ENCODE peak calls at places on chromosomes 4 and X, in ten cellular contexts. L is HEK293T; B is activated CD4-positive, alpha-beta T cell treated with anti-CD3 and anti-CD28 coated beads for 24 hours; F is stimulated activated CD4-positive, alpha-beta T cell treated with anti-CD3 and anti-CD28 coated beads, TNF-alpha, amount 100 ng/mL, for 48 hours; Z is T-helper 9 cell; X is COR-L47; E is spleen; Y is Right ventricle myocardium superior; O is hepatocyte; Q is omental fat pad. T is an unnamed sample.

GRCh38 chrX:75107863-75108509 is 48.1 kb downstream of the ABCB7 start:
- DNase-seq in Z (no peak), L (no peak), F (no peak), Q (no peak), B (no peak), E (no peak), Y (peak; percentile 35), O (no peak), X (no peak), T (no peak)

GRCh38 chrX:40964008-40964407 is 121.2 kb upstream of the USP9X start:
- DNase-seq in Q (no peak), F (no peak), E (no peak), Z (no peak), B (no peak), X (no peak), Y (no peak), L (no peak), O (no peak), T (no peak)

GRCh38 chr4:145609494-145610427 is 9.4 kb upstream of the MMAA start:
- DNase-seq in O (peak; percentile 71), Z (peak; percentile 41), B (peak; percentile 60), F (peak; percentile 38), Y (peak; percentile 56), E (no peak), Q (peak; percentile 55), X (peak; percentile 51), L (peak; percentile 53), T (peak; percentile 49)

GRCh38 chr4:164748375-164748774 is 5.6 kb upstream of the SMIM31 start:
- DNase-seq in F (no peak), Y (no peak), O (peak; percentile 40), L (no peak), Q (no peak), Z (no peak), B (no peak), X (no peak), E (no peak), T (peak; percentile 42)

GRCh38 chr4:85929926-85930325 is 429.9 kb downstream of the MAPK10 start:
- DNase-seq in F (no peak), L (no peak), X (peak; percentile 25), O (peak; percentile 40), Y (no peak), Q (no peak), Z (no peak), E (peak; percentile 72), B (no peak), T (no peak)

GRCh38 chr4:1242506-1243450 is 6.2 kb downstream of the CTBP1 start:
- DNase-seq in Y (peak; percentile 29), X (no peak), Q (no peak), E (peak; percentile 74), O (peak; percentile 2), L (no peak), F (no peak), B (no peak), Z (no peak), T (no peak)

GRCh38 chr4:72602396-72602795 is 33.4 kb upstream of the ADAMTS3 start:
- DNase-seq in L (no peak), X (no peak), Z (no peak), O (no peak), Y (no peak), E (no peak), F (no peak), B (no peak), Q (no peak), T (no peak)

GRCh38 chrX:110847334-110847733 is 51.7 kb upstream of the CHRDL1 start:
- DNase-seq in F (no peak), X (peak; percentile 40), O (peak; percentile 75), Z (no peak), Q (no peak), E (no peak), L (peak; percentile 64), B (peak; percentile 10), Y (no peak), T (peak; percentile 46)

GRCh38 chr4:53322696-53323095 is 43.2 kb downstream of the SCFD2 start:
- DNase-seq in X (no peak), L (no peak), Z (no peak), O (no peak), Q (no peak), E (no peak), Y (no peak), B (no peak), F (no peak), T (no peak)

GRCh38 chrX:38341442-38341841 is 11.0 kb upstream of the OTC start:
- DNase-seq in Q (no peak), L (peak; percentile 14), F (no peak), Y (no peak), B (no peak), X (no peak), O (no peak), E (no peak), Z (no peak), T (no peak)

GRCh38 chr4:76897522-76898384 is at the start of gene SOWAHB:
- DNase-seq in Z (peak; percentile 19), L (no peak), B (no peak), X (peak; percentile 45), E (no peak), Q (no peak), F (no peak), Y (peak; percentile 41), O (peak; percentile 90), T (peak; percentile 67)

GRCh38 chr4:130026185-130026584 is 930.2 kb downstream of the C4orf33 start:
- DNase-seq in O (no peak), Q (no peak), L (no peak), Y (no peak), F (no peak), Z (no peak), X (peak; percentile 87), B (no peak), E (no peak), T (no peak)

GRCh38 chrX:74249963-74250362 is 54.0 kb upstream of the ZCCHC13 start:
- DNase-seq in L (peak; percentile 22), E (no peak), F (no peak), Q (no peak), X (no peak), B (no peak), Y (no peak), Z (no peak), O (peak; percentile 15), T (no peak)

GRCh38 chrX:122512561-122513072 is 671.5 kb upstream of the GRIA3 start:
- DNase-seq in Y (no peak), X (no peak), L (no peak), Q (no peak), Z (no peak), B (no peak), F (no peak), E (no peak), O (no peak), T (no peak)

GRCh38 chr4:101441446-101441845 is 94.1 kb upstream of the PPP3CA start:
- DNase-seq in L (no peak), B (no peak), O (no peak), Q (no peak), X (no peak), Z (no peak), E (no peak), Y (no peak), F (no peak), T (no peak)

GRCh38 chr4:151215295-151215694 is 61.7 kb upstream of the PRSS48 start:
- DNase-seq in Y (no peak), O (no peak), F (no peak), X (no peak), L (no peak), B (no peak), Q (no peak), Z (no peak), E (no peak), T (no peak)

GRCh38 chrX:101550362-101550761 is at the start of gene ARMCX1:
- DNase-seq in X (peak; percentile 21), O (peak; percentile 81), Y (peak; percentile 84), E (peak; percentile 80), L (no peak), F (no peak), Z (no peak), Q (no peak), B (no peak), T (no peak)

GRCh38 chrX:12704706-12705105 is 86.5 kb upstream of the PRPS2 start:
- DNase-seq in Y (no peak), F (no peak), B (no peak), E (no peak), O (no peak), Q (no peak), X (no peak), Z (no peak), L (no peak), T (no peak)

GRCh38 chrX:123731987-123732678 is 719 bp downstream of the THOC2 start:
- DNase-seq in Q (no peak), F (no peak), B (no peak), X (peak; percentile 1), E (peak; percentile 82), Y (peak; percentile 37), O (peak; percentile 41), L (peak; percentile 26), Z (no peak), T (no peak)

GRCh38 chrX:154987940-154988339 is 34.6 kb downstream of the F8 start:
- DNase-seq in E (no peak), Q (no peak), Y (no peak), Z (no peak), O (no peak), X (no peak), B (no peak), L (no peak), F (no peak), T (no peak)

GRCh38 chr4:88006956-88007303 is 505 bp upstream of the PKD2 start:
- DNase-seq in F (no peak), O (no peak), B (no peak), L (no peak), Y (peak; percentile 48), E (no peak), Q (no peak), Z (no peak), X (no peak), T (peak; percentile 21)

GRCh38 chr4:101239685-101240084 is 107.6 kb downstream of the PPP3CA start:
- DNase-seq in Y (no peak), F (no peak), B (no peak), L (no peak), O (no peak), X (no peak), E (no peak), Z (no peak), Q (no peak), T (no peak)

GRCh38 chrX:41332408-41332987 is 1.5 kb upstream of the DDX3X start:
- DNase-seq in O (peak; percentile 37), E (no peak), F (no peak), Z (peak; percentile 36), Y (peak; percentile 50), B (no peak), Q (no peak), L (no peak), X (no peak), T (peak; percentile 32)

GRCh38 chr4:114296126-114296525 is 302.5 kb upstream of the UGT8 start:
- DNase-seq in B (no peak), Q (no peak), X (no peak), E (peak; percentile 68), Z (no peak), O (no peak), L (no peak), F (no peak), Y (no peak), T (no peak)

GRCh38 chr4:176778063-176778462 is 14.7 kb downstream of the VEGFC start:
- DNase-seq in F (no peak), X (no peak), B (no peak), O (no peak), L (no peak), Q (no peak), Z (no peak), E (no peak), Y (no peak), T (no peak)

GRCh38 chr4:47876784-47877183 is 37.6 kb downstream of the NFXL1 start:
- DNase-seq in Z (no peak), O (no peak), Y (no peak), F (no peak), L (no peak), B (no peak), E (no peak), X (no peak), Q (no peak), T (no peak)

GRCh38 chrX:129700536-129700935 is 38.2 kb upstream of the XPNPEP2 start:
- DNase-seq in Q (no peak), Y (no peak), L (no peak), B (no peak), E (no peak), X (no peak), O (no peak), Z (no peak), F (no peak), T (no peak)

GRCh38 chr4:708631-708933 is 3.0 kb downstream of the PCGF3 start:
- DNase-seq in E (no peak), F (no peak), L (no peak), Z (no peak), B (no peak), Q (no peak), Y (no peak), X (no peak), O (no peak), T (no peak)